ENCODE peak calls at places on chromosomes 4 and X, in six cellular contexts. U is A549, T is tibial nerve, N is sigmoid colon, J is ovary, S is transverse colon. K is an unnamed sample.

GRCh38 chr4:114040319-114041116 is 61.1 kb upstream of the ARSJ start:
- DNase-seq in U (no peak), T (no peak), N (no peak), J (no peak), S (no peak), K (no peak)

GRCh38 chr4:42637104-42637503 is 19.8 kb downstream of the ATP8A1 start:
- DNase-seq in U (no peak), T (no peak), N (no peak), J (no peak), S (no peak), K (no peak)

GRCh38 chr4:111943796-111944203 is 201.5 kb upstream of the FAM241A start:
- DNase-seq in U (peak), T (no peak), N (no peak), J (no peak), S (peak), K (no peak)

GRCh38 chr4:169464080-169464479 is 148.3 kb downstream of the NEK1 start:
- DNase-seq in U (no peak), T (no peak), N (no peak), J (no peak), S (no peak), K (no peak)

GRCh38 chr4:47045261-47045660 is 13.9 kb downstream of the GABRB1 start:
- DNase-seq in U (no peak), T (no peak), N (no peak), J (no peak), S (no peak), K (no peak)

GRCh38 chr4:8188085-8188484 is 11.0 kb upstream of the SH3TC1 start:
- DNase-seq in U (peak), T (no peak), N (no peak), J (no peak), S (no peak), K (peak)

GRCh38 chr4:57184378-57185031 is 74.3 kb upstream of the IGFBP7 start:
- DNase-seq in U (no peak), T (no peak), N (no peak), J (no peak), S (no peak), K (no peak)

GRCh38 chr4:40214661-40215418 is 18.0 kb downstream of the RHOH start:
- DNase-seq in U (no peak), T (no peak), N (no peak), J (no peak), S (no peak), K (no peak)

GRCh38 chr4:14152834-14153519 is 525.5 kb upstream of the BOD1L1 start:
- DNase-seq in U (no peak), T (no peak), N (no peak), J (no peak), S (no peak), K (no peak)

GRCh38 chrX:19094654-19095053 is 27.6 kb downstream of the ADGRG2 start:
- DNase-seq in U (no peak), T (no peak), N (no peak), J (no peak), S (no peak), K (no peak)

GRCh38 chr4:163587867-163588266 is 93.4 kb downstream of the TMA16 start:
- DNase-seq in U (peak), T (no peak), N (no peak), J (no peak), S (no peak), K (no peak)

GRCh38 chr4:85244638-85245037 is 230.3 kb upstream of the ARHGAP24 start:
- DNase-seq in U (no peak), T (no peak), N (no peak), J (no peak), S (no peak), K (no peak)

GRCh38 chr4:109559625-109559982 is 442 bp upstream of the MCUB start:
- DNase-seq in U (no peak), T (no peak), N (no peak), J (peak), S (peak), K (no peak)

GRCh38 chrX:132561483-132561882 is 72.6 kb upstream of the MBNL3 start:
- DNase-seq in U (no peak), T (no peak), N (no peak), J (no peak), S (no peak), K (no peak)

GRCh38 chrX:17983389-17983788 is 122.3 kb upstream of the RAI2 start:
- DNase-seq in U (no peak), T (no peak), N (no peak), J (no peak), S (no peak), K (no peak)

GRCh38 chrX:13340182-13340791 is 20.4 kb upstream of the ATXN3L start:
- DNase-seq in U (no peak), T (no peak), N (no peak), J (no peak), S (no peak), K (no peak)

GRCh38 chr4:26124753-26125236 is 196.0 kb upstream of the RBPJ start:
- DNase-seq in U (no peak), T (no peak), N (no peak), J (no peak), S (no peak), K (no peak)

GRCh38 chrX:103446665-103447302 is 70.4 kb downstream of the BEX3 start:
- DNase-seq in U (no peak), T (no peak), N (no peak), J (no peak), S (no peak), K (no peak)

GRCh38 chr4:7819446-7819845 is 120.2 kb downstream of the AFAP1 start:
- DNase-seq in U (no peak), T (no peak), N (peak), J (no peak), S (no peak), K (no peak)

GRCh38 chrX:111337067-111337466 is 66.8 kb upstream of the CAPN6 start:
- DNase-seq in U (no peak), T (no peak), N (no peak), J (no peak), S (no peak), K (no peak)

GRCh38 chr4:145861331-145862318 is 77.0 kb downstream of the ZNF827 start:
- DNase-seq in U (no peak), T (no peak), N (no peak), J (no peak), S (no peak), K (no peak)

GRCh38 chr4:83548151-83548905 is 12.4 kb downstream of the GPAT3 start:
- DNase-seq in U (peak), T (no peak), N (peak), J (no peak), S (peak), K (no peak)

GRCh38 chrX:133649659-133650058 is 234.4 kb upstream of the GPC4 start:
- DNase-seq in U (no peak), T (no peak), N (no peak), J (no peak), S (no peak), K (no peak)

GRCh38 chr4:39908284-39908683 is 69.4 kb downstream of the PDS5A start:
- DNase-seq in U (no peak), T (no peak), N (no peak), J (no peak), S (no peak), K (no peak)

GRCh38 chr4:89509708-89510269 is 202.2 kb upstream of the GPRIN3 start:
- DNase-seq in U (no peak), T (no peak), N (no peak), J (no peak), S (no peak), K (no peak)

GRCh38 chr4:71593306-71593705 is 190.6 kb downstream of the GC start:
- DNase-seq in U (no peak), T (no peak), N (no peak), J (no peak), S (no peak), K (no peak)

GRCh38 chr4:79083406-79084010 is 144.3 kb upstream of the PAQR3 start:
- DNase-seq in U (no peak), T (no peak), N (peak), J (no peak), S (no peak), K (no peak)

GRCh38 chr4:140088317-140088967 is 65.5 kb downstream of the MAML3 start:
- DNase-seq in U (no peak), T (no peak), N (no peak), J (no peak), S (no peak), K (no peak)

GRCh38 chrX:48736303-48736702 is 25.2 kb upstream of the GLOD5 start:
- DNase-seq in U (no peak), T (no peak), N (no peak), J (no peak), S (no peak), K (no peak)

GRCh38 chr4:176879370-176880116 is 86.8 kb upstream of the VEGFC start:
- DNase-seq in U (peak), T (no peak), N (no peak), J (no peak), S (no peak), K (no peak)

GRCh38 chr4:168656055-168656660 is 159.3 kb downstream of the PALLD start:
- DNase-seq in U (no peak), T (no peak), N (no peak), J (no peak), S (no peak), K (no peak)

GRCh38 chrX:76555816-76556215 is 128.3 kb downstream of the MAGEE1 start:
- DNase-seq in U (peak), T (no peak), N (no peak), J (no peak), S (no peak), K (no peak)
- TF ChIP-seq CTCF in U (peak), T (no peak), N (no peak), J (no peak), S (no peak), K (no peak)

DNA sequence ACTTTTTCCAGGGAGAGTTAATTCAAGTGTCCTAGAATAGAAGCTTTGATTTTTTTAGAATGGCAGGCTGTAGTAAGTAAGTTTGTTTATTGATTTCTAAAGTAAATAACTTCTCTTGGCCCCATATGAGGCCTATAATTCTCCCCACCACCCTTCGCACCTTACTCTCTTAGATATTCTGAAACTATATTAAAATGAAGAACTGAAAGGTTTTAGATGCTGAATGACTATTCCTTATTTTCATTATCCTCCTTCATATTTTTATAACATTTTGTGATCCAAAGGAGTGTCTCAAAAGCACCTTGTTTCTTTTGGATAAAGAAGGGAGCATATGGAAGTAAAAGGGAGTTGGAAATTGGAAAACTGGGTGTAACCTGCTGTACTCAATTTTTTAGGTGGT is 70.3 kb downstream of the IRS4 start:
- DNase-seq in U (no peak), T (no peak), N (no peak), J (no peak), S (no peak), K (no peak)
- TF ChIP-seq EP300 in U (no peak), T (no peak), N (no peak), J (no peak), S (no peak), K (no peak)

GRCh38 chrX:106698693-106699092 is 27.8 kb upstream of the RNF128 start:
- DNase-seq in U (no peak), T (no peak), N (no peak), J (no peak), S (no peak), K (no peak)

GRCh38 chrX:106692425-106693075 is 34.0 kb upstream of the RNF128 start:
- DNase-seq in U (no peak), T (no peak), N (no peak), J (no peak), S (peak), K (no peak)

DNA sequence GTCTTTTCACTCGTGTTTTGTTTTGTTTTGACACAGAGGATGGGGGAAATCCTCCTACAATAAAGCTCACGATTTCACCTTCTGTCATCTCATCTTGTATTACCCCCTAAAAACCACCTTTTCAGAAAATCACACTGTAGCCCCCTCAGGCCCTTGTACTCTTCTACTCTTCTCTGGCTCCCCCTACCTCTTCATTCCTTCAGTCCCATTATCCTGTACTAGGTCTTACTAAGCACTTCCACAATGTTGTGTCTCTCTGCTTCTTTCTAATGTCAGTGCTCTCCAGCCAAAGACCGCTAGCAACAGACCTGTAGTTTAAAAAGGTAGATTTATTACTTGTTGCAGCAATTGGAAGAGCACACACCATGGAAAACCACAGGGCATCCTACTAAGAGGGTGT is 30.0 kb upstream of the RNF128 start:
- DNase-seq in U (no peak), T (no peak), N (no peak), J (no peak), S (no peak), K (no peak)
- TF ChIP-seq CTCF in U (no peak), T (no peak), N (no peak), J (no peak), S (no peak), K (no peak)

GRCh38 chrX:54358424-54359211 is 772 bp upstream of the WNK3 start:
- DNase-seq in U (no peak), T (no peak), N (peak), J (peak), S (peak), K (peak)
- TF ChIP-seq EP300 in U (no peak), T (no peak), N (no peak), J (no peak), S (no peak), K (no peak)

DNA sequence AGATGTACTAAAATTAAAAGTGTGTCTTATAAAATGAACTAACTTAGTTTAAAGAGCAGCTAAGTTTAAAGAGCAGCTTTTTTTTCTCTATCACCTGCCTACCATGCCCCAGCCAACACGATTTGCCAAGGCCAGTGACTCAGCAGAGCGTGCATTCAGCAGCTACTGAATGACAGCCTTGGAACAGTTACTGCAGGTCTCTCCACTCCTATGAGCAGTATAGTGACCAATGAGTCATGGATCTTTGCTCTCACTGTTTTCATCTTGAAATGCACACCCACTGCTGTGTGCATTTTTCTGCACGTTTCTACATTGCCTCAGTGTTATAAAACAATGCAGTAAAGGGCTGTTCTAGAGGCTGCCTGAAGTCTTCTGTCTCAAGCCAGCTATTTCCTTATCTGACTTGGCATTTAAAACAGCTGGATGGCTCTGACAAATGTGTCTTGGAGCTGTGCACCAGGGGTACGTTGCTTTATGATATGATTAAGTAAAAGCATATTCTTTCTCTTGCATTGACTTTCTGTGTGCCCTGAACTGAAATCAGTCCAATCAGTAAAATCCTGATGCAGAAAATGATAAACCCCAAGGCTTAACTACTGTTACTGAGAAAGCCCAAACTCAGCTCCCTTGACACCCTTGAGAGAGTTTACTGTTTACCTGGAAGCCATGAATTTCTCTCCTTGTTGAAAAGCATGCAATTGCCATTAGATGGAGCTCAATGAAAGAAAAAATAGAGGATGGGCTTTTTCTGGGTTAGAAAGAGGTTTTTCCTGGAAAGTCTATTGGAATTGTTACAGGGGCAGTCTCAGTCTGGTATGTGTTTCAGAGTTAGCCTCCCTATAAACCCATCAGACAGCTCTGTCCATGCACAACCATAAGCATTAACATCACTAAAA is 66.2 kb upstream of the C4orf54 start:
- DNase-seq in U (peak), T (no peak), N (peak), J (peak), S (peak), K (peak)
- TF ChIP-seq CTCF in U (no peak), T (no peak), N (no peak), J (no peak), S (no peak), K (no peak)

K was measured in upper lobe of left lung.